ENCODE peak calls at places on chromosomes 4 and X, in eight cellular contexts. T, P, D, Q, U, J, C and G are unnamed samples.

GRCh38 chrX:153903991-153904957 is at the start of gene AVPR2:
- DNase-seq in T (no peak), P (no peak), D (no peak), Q (no peak), U (no peak), J (no peak), C (no peak), G (no peak)

GRCh38 chr4:70505152-70505748 is 13.1 kb upstream of the AMTN start:
- DNase-seq in T (peak; percentile 34), P (peak; percentile 29), D (peak; percentile 65), Q (no peak), U (peak; percentile 11), J (no peak), C (peak; percentile 14), G (peak; percentile 31)

GRCh38 chr4:973431-974397 is at the start of gene DGKQ:
- DNase-seq in T (peak; percentile 48), P (peak; percentile 83), D (peak; percentile 100), Q (no peak), U (peak; percentile 78), J (no peak), C (no peak), G (peak; percentile 62)

GRCh38 chr4:589219-589963 is 13.3 kb upstream of the TMEM271 start:
- DNase-seq in T (no peak), P (no peak), D (no peak), Q (no peak), U (no peak), J (no peak), C (no peak), G (no peak)

GRCh38 chr4:89379541-89380035 is 72.0 kb upstream of the GPRIN3 start:
- DNase-seq in T (no peak), P (no peak), D (no peak), Q (no peak), U (no peak), J (peak; percentile 81), C (no peak), G (no peak)

GRCh38 chr4:88653371-88653946 is 44.2 kb downstream of the NAP1L5 start:
- DNase-seq in T (no peak), P (no peak), D (no peak), Q (no peak), U (no peak), J (no peak), C (no peak), G (no peak)

GRCh38 chrX:16528620-16529019 is 121.3 kb upstream of the S100G start:
- DNase-seq in T (no peak), P (peak; percentile 13), D (no peak), Q (no peak), U (no peak), J (no peak), C (no peak), G (no peak)

GRCh38 chr4:184534511-184535391 is 60.4 kb upstream of the IRF2 start:
- DNase-seq in T (peak; percentile 74), P (no peak), D (no peak), Q (no peak), U (no peak), J (no peak), C (no peak), G (peak; percentile 28)

GRCh38 chrX:70168238-70169188 is 8.8 kb upstream of the DGAT2L6 start:
- DNase-seq in T (peak; percentile 87), P (no peak), D (peak; percentile 22), Q (no peak), U (no peak), J (peak; percentile 4), C (peak; percentile 54), G (peak; percentile 30)

GRCh38 chr4:66571145-66571544 is 900.9 kb upstream of the EPHA5 start:
- DNase-seq in T (no peak), P (no peak), D (no peak), Q (no peak), U (no peak), J (no peak), C (no peak), G (no peak)